ENCODE peak calls at places on chromosome 17, in six cellular contexts. H, X, M, Q, B and A are unnamed samples.

GRCh38 chr17:50424246-50425000 is 1.6 kb upstream of the ACSF2 start:
- DNase-seq in H (no peak), X (no peak), M (no peak), Q (no peak), B (no peak), A (no peak)

GRCh38 chr17:70059076-70059475 is 15.9 kb upstream of the KCNJ16 start:
- DNase-seq in H (peak; percentile 52), X (no peak), M (no peak), Q (no peak), B (no peak), A (no peak)

GRCh38 chr17:3385869-3386816 is at the start of gene OR3A2:
- DNase-seq in H (no peak), X (no peak), M (no peak), Q (no peak), B (no peak), A (no peak)

GRCh38 chr17:4679652-4680051 is 24.3 kb downstream of the PELP1 start:
- DNase-seq in H (no peak), X (no peak), M (no peak), Q (no peak), B (no peak), A (no peak)

GRCh38 chr17:42553161-42553818 is 567 bp downstream of the HSD17B1 start:
- DNase-seq in H (peak; percentile 91), X (no peak), M (peak; percentile 76), Q (no peak), B (no peak), A (no peak)

GRCh38 chr17:81940538-81941483 is 3.7 kb upstream of the PYCR1 start:
- DNase-seq in H (no peak), X (no peak), M (no peak), Q (no peak), B (no peak), A (no peak)

GRCh38 chr17:42247734-42248133 is 28.5 kb downstream of the STAT5B start:
- DNase-seq in H (no peak), X (no peak), M (no peak), Q (peak; percentile 66), B (no peak), A (peak; percentile 51)

GRCh38 chr17:1182831-1183578 is 3.2 kb upstream of the ABR start:
- DNase-seq in H (no peak), X (no peak), M (no peak), Q (no peak), B (no peak), A (no peak)

GRCh38 chr17:9220466-9221230 is 199.3 kb downstream of the NTN1 start:
- DNase-seq in H (no peak), X (no peak), M (no peak), Q (no peak), B (no peak), A (no peak)

GRCh38 chr17:64200080-64201042 is 62.7 kb downstream of the TEX2 start:
- DNase-seq in H (no peak), X (no peak), M (no peak), Q (no peak), B (peak; percentile 19), A (no peak)

GRCh38 chr17:42679001-42679491 is 2.3 kb upstream of the PLEKHH3 start:
- DNase-seq in H (peak; percentile 59), X (no peak), M (no peak), Q (peak; percentile 66), B (no peak), A (no peak)

GRCh38 chr17:77125432-77125901 is 15.3 kb upstream of the SEC14L1 start:
- DNase-seq in H (no peak), X (no peak), M (no peak), Q (peak; percentile 67), B (no peak), A (no peak)

GRCh38 chr17:15915996-15916395 is 28.9 kb upstream of the ADORA2B start:
- DNase-seq in H (no peak), X (no peak), M (peak; percentile 34), Q (no peak), B (no peak), A (no peak)

GRCh38 chr17:47959825-47960655 is 2.4 kb upstream of the PRR15L start:
- DNase-seq in H (no peak), X (no peak), M (no peak), Q (no peak), B (no peak), A (no peak)

GRCh38 chr17:9924735-9925191 is 19.7 kb upstream of the RCVRN start:
- DNase-seq in H (peak; percentile 54), X (no peak), M (peak; percentile 61), Q (peak; percentile 66), B (peak; percentile 48), A (peak; percentile 37)

GRCh38 chr17:77528516-77529327 is 388.0 kb downstream of the SEC14L1 start:
- DNase-seq in H (no peak), X (no peak), M (peak; percentile 95), Q (no peak), B (no peak), A (no peak)

GRCh38 chr17:1714488-1714979 is 4.4 kb upstream of the TLCD2 start:
- DNase-seq in H (peak; percentile 94), X (peak; percentile 67), M (peak; percentile 63), Q (peak; percentile 97), B (no peak), A (no peak)

GRCh38 chr17:78005452-78006171 is 47.1 kb downstream of the TNRC6C start:
- DNase-seq in H (no peak), X (no peak), M (no peak), Q (no peak), B (no peak), A (no peak)

GRCh38 chr17:10757658-10758057 is 27.8 kb upstream of the TMEM220 start:
- DNase-seq in H (no peak), X (no peak), M (no peak), Q (no peak), B (no peak), A (no peak)

GRCh38 chr17:1280652-1281051 is 1.2 kb downstream of the TRARG1 start:
- DNase-seq in H (no peak), X (no peak), M (no peak), Q (no peak), B (no peak), A (no peak)

GRCh38 chr17:37488009-37488604 is 1.6 kb upstream of the DUSP14 start:
- DNase-seq in H (peak; percentile 57), X (no peak), M (peak; percentile 30), Q (peak; percentile 98), B (no peak), A (peak; percentile 42)

GRCh38 chr17:49496866-49497146 is 1.7 kb downstream of the NGFR start:
- DNase-seq in H (no peak), X (no peak), M (no peak), Q (no peak), B (no peak), A (no peak)

GRCh38 chr17:57705921-57706695 is 39.0 kb downstream of the CCDC182 start:
- DNase-seq in H (no peak), X (no peak), M (no peak), Q (no peak), B (no peak), A (no peak)

GRCh38 chr17:44757918-44758413 is 822 bp upstream of the ADAM11 start:
- DNase-seq in H (no peak), X (no peak), M (no peak), Q (no peak), B (no peak), A (no peak)

GRCh38 chr17:44757045-44757917 is 1.5 kb upstream of the ADAM11 start:
- DNase-seq in H (no peak), X (no peak), M (no peak), Q (no peak), B (no peak), A (no peak)

GRCh38 chr17:44759096-44759915 is 518 bp downstream of the ADAM11 start:
- DNase-seq in H (no peak), X (no peak), M (peak; percentile 75), Q (no peak), B (no peak), A (no peak)

GRCh38 chr17:44759916-44760243 is 1.1 kb downstream of the ADAM11 start:
- DNase-seq in H (no peak), X (no peak), M (no peak), Q (no peak), B (no peak), A (no peak)

DNA sequence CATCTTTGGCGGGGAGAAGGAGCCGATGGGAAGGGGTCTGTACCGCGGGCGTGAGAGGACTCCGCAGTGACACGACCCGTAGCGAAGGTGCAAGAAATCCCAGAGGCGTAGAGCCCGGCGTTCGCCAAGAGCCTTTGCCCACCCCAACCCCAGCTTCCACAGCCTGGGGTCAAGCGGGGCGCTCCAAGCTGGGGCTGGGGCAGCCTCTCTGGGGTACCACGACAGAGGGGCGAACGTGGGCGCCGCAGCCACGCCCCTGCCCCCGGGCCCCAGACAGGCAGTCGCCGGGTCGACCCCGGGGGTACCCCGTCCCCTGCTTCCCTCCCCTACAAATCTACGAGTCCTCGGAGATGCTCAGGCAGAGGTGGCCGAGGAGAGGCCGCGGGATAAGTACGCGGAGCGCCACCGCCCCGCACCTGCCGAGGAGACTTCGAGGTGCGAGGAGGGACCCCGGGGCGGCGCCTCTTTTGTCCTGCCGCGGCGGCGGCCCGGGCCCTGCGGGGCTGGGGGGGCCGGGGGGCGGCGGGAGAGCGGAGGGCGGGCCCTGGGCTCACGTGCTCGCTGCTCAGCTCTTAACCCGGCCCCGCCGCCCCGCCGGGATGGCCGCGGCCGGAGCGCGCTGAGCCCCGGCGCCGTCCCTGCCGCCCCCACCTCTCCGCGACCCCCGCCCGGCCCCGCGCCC is at the start of gene ADAM11:
- DNase-seq in H (no peak), X (no peak), M (peak; percentile 91), Q (no peak), B (no peak), A (no peak)
- TF ChIP-seq GABPA in H (no peak), X (no peak), M (no peak), Q (no peak), B (no peak), A (no peak)

GRCh38 chr17:6894206-6894528 is 62.6 kb upstream of the TEKT1 start:
- DNase-seq in H (no peak), X (peak; percentile 34), M (no peak), Q (no peak), B (no peak), A (no peak)
- H3K27ac ChIP-seq in H (no peak overlapping the region), X (no peak overlapping the region), M (no peak overlapping the region), Q (no peak overlapping the region), B (no peak overlapping the region), A (no peak overlapping the region)

GRCh38 chr17:79791354-79792123 is 5.3 kb downstream of the CBX8 start:
- DNase-seq in H (no peak), X (no peak), M (peak; percentile 81), Q (no peak), B (no peak), A (no peak)

GRCh38 chr17:79792984-79793923 is 3.6 kb downstream of the CBX8 start:
- DNase-seq in H (no peak), X (no peak), M (peak; percentile 40), Q (no peak), B (no peak), A (no peak)

GRCh38 chr17:79793924-79794304 is 3.0 kb downstream of the CBX8 start:
- DNase-seq in H (no peak), X (no peak), M (peak; percentile 94), Q (no peak), B (no peak), A (no peak)

GRCh38 chr17:79790805-79791353 is 6.0 kb downstream of the CBX8 start:
- DNase-seq in H (no peak), X (no peak), M (peak; percentile 58), Q (no peak), B (no peak), A (no peak)

GRCh38 chr17:79792371-79792871 is 4.5 kb downstream of the CBX8 start:
- DNase-seq in H (no peak), X (no peak), M (peak; percentile 40), Q (no peak), B (no peak), A (no peak)
- H3K4me3 ChIP-seq in H (no peak overlapping the region), X (no peak overlapping the region), M (no peak overlapping the region), Q (no peak overlapping the region), B (no peak overlapping the region), A (no peak overlapping the region)

GRCh38 chr17:44655983-44656700 is at the start of gene MEIOC:
- DNase-seq in H (no peak), X (peak; percentile 61), M (peak; percentile 97), Q (no peak), B (no peak), A (peak; percentile 48)
- TF ChIP-seq GABPA in H (no peak), X (peak; percentile 15), M (no peak), Q (no peak), B (no peak), A (no peak)